ENCODE peak calls at places on chromosome 14, in eight cellular contexts. I is CD14-positive monocyte, J is HL-60, W is Calu3, P is mammary epithelial cell, X is fibroblast of pulmonary artery, Y is fibroblast of lung, D is nephron progenitor cell. L is an unnamed sample.

GRCh38 chr14:92704036-92704804 is 44.2 kb downstream of the LGMN start:
- DNase-seq in P (no peak), I (peak; percentile 94), W (no peak), D (no peak), J (peak; percentile 86), Y (no peak), X (no peak), L (no peak)

GRCh38 chr14:21202463-21203358 is 46.8 kb upstream of the OR5AU1 start:
- DNase-seq in D (no peak), X (no peak), W (no peak), Y (no peak), I (no peak), J (peak; percentile 9), P (no peak), L (no peak)

GRCh38 chr14:61355892-61356325 is 34.5 kb downstream of the PRKCH start:
- DNase-seq in J (no peak), Y (peak; percentile 43), P (peak; percentile 94), I (peak; percentile 55), W (peak; percentile 85), X (peak; percentile 96), D (no peak), L (peak; percentile 74)

GRCh38 chr14:57961793-57962075 is 95.8 kb upstream of the SLC35F4 start:
- DNase-seq in D (no peak), X (no peak), I (no peak), P (no peak), Y (no peak), J (no peak), W (no peak), L (no peak)

GRCh38 chr14:97117693-97118092 is 320.5 kb downstream of the VRK1 start:
- DNase-seq in Y (no peak), J (no peak), P (no peak), W (no peak), X (no peak), I (no peak), D (no peak), L (no peak)

GRCh38 chr14:38199768-38200167 is 7.9 kb upstream of the SSTR1 start:
- DNase-seq in J (no peak), Y (peak; percentile 68), I (no peak), P (no peak), W (no peak), X (peak; percentile 17), D (no peak), L (no peak)

GRCh38 chr14:50795909-50796308 is 35.1 kb downstream of the NIN start:
- DNase-seq in W (no peak), X (no peak), P (no peak), I (no peak), Y (no peak), D (no peak), J (no peak), L (no peak)

GRCh38 chr14:54685286-54685845 is 118.4 kb downstream of the SAMD4A start:
- DNase-seq in W (no peak), I (no peak), D (no peak), P (no peak), J (no peak), Y (no peak), X (no peak), L (no peak)

GRCh38 chr14:49940805-49941421 is 48.0 kb downstream of the ARF6 start:
- DNase-seq in W (no peak), D (no peak), J (no peak), X (peak; percentile 60), I (no peak), P (no peak), Y (no peak), L (no peak)

GRCh38 chr14:28676481-28676880 is 90.1 kb upstream of the FOXG1 start:
- DNase-seq in P (peak; percentile 96), W (peak; percentile 50), I (no peak), Y (peak; percentile 34), D (no peak), X (peak; percentile 37), J (no peak), L (no peak)

GRCh38 chr14:40309124-40309523 is 876.9 kb upstream of the FBXO33 start:
- DNase-seq in W (no peak), I (no peak), D (no peak), J (no peak), X (no peak), Y (no peak), P (no peak), L (no peak)

GRCh38 chr14:53156238-53156637 is 3.1 kb upstream of the DDHD1 start:
- DNase-seq in P (no peak), I (no peak), W (no peak), D (no peak), J (no peak), Y (no peak), X (no peak), L (no peak)

GRCh38 chr14:58659846-58660245 is 22.1 kb downstream of the DACT1 start:
- DNase-seq in X (no peak), W (no peak), P (no peak), J (no peak), I (no peak), D (no peak), Y (no peak), L (no peak)

GRCh38 chr14:74413622-74414021 is 12.4 kb downstream of the SYNDIG1L start:
- DNase-seq in X (no peak), D (no peak), I (no peak), P (no peak), Y (no peak), J (no peak), W (no peak), L (no peak)

GRCh38 chr14:91354221-91354916 is 63.3 kb downstream of the CCDC88C start:
- DNase-seq in Y (no peak), X (peak; percentile 34), J (no peak), I (no peak), D (no peak), W (no peak), P (peak; percentile 14), L (no peak)

GRCh38 chr14:94122438-94122837 is 7.0 kb downstream of the IFI27L2 start:
- DNase-seq in D (no peak), X (no peak), Y (no peak), I (no peak), J (no peak), W (no peak), P (no peak), L (peak; percentile 32)

GRCh38 chr14:37864861-37865718 is 269.7 kb downstream of the TTC6 start:
- DNase-seq in J (no peak), P (peak; percentile 48), D (no peak), W (no peak), Y (peak; percentile 60), X (peak; percentile 3), I (no peak), L (no peak)

GRCh38 chr14:56585461-56586084 is 6.0 kb downstream of the TMEM260 start:
- DNase-seq in W (no peak), J (no peak), X (no peak), P (no peak), Y (peak; percentile 32), I (no peak), D (no peak), L (no peak)

GRCh38 chr14:73774671-73775070 is 60.5 kb upstream of the PNMA1 start:
- DNase-seq in I (no peak), D (no peak), Y (no peak), X (no peak), W (no peak), P (no peak), J (no peak), L (no peak)

GRCh38 chr14:35133542-35134328 is 11.4 kb downstream of the PRORP start:
- DNase-seq in J (no peak), X (peak; percentile 5), I (no peak), P (no peak), W (no peak), Y (no peak), D (no peak), L (no peak)
- TF ChIP-seq CTCF in J (no peak), X (no peak), I (no peak), P (no peak), W (no peak), Y (no peak), D (no peak), L (no peak)

GRCh38 chr14:64726585-64726890 is 22.3 kb downstream of the PLEKHG3 start:
- DNase-seq in I (no peak), W (peak; percentile 88), Y (no peak), P (peak; percentile 99), X (no peak), J (no peak), D (no peak), L (no peak)

GRCh38 chr14:64727551-64728071 is 23.4 kb downstream of the PLEKHG3 start:
- DNase-seq in P (no peak), X (no peak), Y (no peak), J (no peak), D (no peak), W (no peak), I (no peak), L (no peak)

GRCh38 chr14:64725360-64725815 is 21.2 kb downstream of the PLEKHG3 start:
- DNase-seq in W (no peak), I (no peak), X (no peak), P (no peak), J (no peak), D (peak; percentile 33), Y (no peak), L (no peak)

GRCh38 chr14:64724578-64724930 is 20.3 kb downstream of the PLEKHG3 start:
- DNase-seq in Y (no peak), J (no peak), I (no peak), D (no peak), X (no peak), W (no peak), P (no peak), L (no peak)

DNA sequence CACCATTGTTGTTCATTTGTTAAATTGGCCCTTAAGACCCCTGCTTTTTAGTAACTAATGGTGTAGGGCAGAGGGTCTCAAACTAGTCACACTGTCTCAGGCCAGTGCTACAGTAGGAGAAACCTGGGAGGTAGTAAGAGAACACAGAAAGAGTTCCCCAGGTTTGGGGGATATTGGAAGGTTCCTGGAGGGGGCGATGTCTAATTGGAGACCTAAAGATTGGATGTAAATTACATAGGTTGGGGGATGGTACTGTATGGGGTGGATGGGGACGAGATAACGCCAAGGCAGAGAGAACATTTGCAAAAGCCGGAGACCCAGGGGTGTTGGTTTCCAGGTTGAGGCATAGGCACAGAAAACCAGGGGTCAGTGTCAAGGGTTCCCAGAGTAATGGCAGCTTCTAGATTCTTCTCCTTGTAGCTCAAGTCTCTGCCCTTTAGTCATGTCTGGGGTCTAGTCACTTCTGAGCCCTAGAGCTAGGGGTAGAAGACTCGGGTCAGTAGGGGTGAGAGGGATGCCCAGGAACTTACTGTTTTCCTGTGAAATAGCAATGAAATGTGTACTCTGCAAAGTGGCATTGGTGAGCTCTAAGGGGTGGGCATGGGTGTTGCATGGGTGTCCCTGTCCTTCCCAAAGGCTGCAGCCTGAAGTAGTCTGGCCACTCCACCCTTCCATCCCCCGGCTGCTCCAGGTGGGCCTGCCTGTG is 21.8 kb downstream of the PLEKHG3 start:
- DNase-seq in J (no peak), D (no peak), P (no peak), W (no peak), I (no peak), Y (no peak), X (no peak), L (no peak)
- TF ChIP-seq CTCF in J (no peak), D (no peak), P (no peak), W (no peak), I (no peak), Y (no peak), X (no peak), L (no peak)

GRCh38 chr14:101122855-101123129 is 219.3 kb upstream of the RTL1 start:
- DNase-seq in I (peak; percentile 34), D (no peak), X (no peak), W (no peak), J (no peak), Y (no peak), P (no peak), L (no peak)
- TF ChIP-seq CTCF in I (no peak), D (no peak), X (no peak), W (no peak), J (no peak), Y (no peak), P (no peak), L (no peak)

GRCh38 chr14:77290705-77291104 is 19.7 kb upstream of the NGB start:
- DNase-seq in P (peak; percentile 12), D (no peak), I (no peak), J (no peak), Y (no peak), W (no peak), X (no peak), L (no peak)
- TF ChIP-seq CTCF in P (peak; percentile 4), D (no peak), I (no peak), J (no peak), Y (no peak), W (no peak), X (no peak), L (peak; percentile 40)